ENCODE peak calls at places on chromosomes 3 and 15, in seven cellular contexts. O is posterior cingulate gyrus; C is pancreas; S is Peyer's patch; Z is stimulated activated CD4-positive, alpha-beta T cell treated with anti-CD3 and anti-CD28 coated beads, Interleukin-4, amount 100 ng/mL, for 1 hour; G is GM12878; E is NCI-H510A. V is an unnamed sample.

GRCh38 chr3:142319094-142319493 is 93.7 kb upstream of the GK5 start:
- DNase-seq in O (no peak), C (no peak), S (no peak), Z (no peak), G (no peak), E (no peak), V (no peak)

GRCh38 chr3:170497197-170497596 is 78.5 kb downstream of the CLDN11 start:
- DNase-seq in O (no peak), C (no peak), S (no peak), Z (no peak), G (no peak), E (no peak), V (no peak)

GRCh38 chr3:155712008-155712407 is 32.9 kb downstream of the PLCH1 start:
- DNase-seq in O (no peak), C (no peak), S (no peak), Z (no peak), G (peak), E (no peak), V (no peak)

GRCh38 chr3:98343647-98344507 is 9.8 kb upstream of the OR5K4 start:
- DNase-seq in O (no peak), C (no peak), S (no peak), Z (no peak), G (no peak), E (no peak), V (no peak)

GRCh38 chr15:62545392-62546227 is 380.5 kb upstream of the C2CD4B start:
- DNase-seq in O (no peak), C (no peak), S (no peak), Z (no peak), G (no peak), E (no peak), V (no peak)

GRCh38 chr15:64599716-64600115 is 139.3 kb downstream of the ZNF609 start:
- DNase-seq in O (no peak), C (no peak), S (no peak), Z (no peak), G (no peak), E (no peak), V (no peak)

GRCh38 chr3:146166450-146167222 is 5.7 kb upstream of the PLOD2 start:
- DNase-seq in O (no peak), C (no peak), S (no peak), Z (no peak), G (no peak), E (no peak), V (no peak)

GRCh38 chr3:144643778-144644191 is 672.2 kb downstream of the DIPK2A start:
- DNase-seq in O (peak), C (no peak), S (no peak), Z (no peak), G (no peak), E (no peak), V (no peak)

GRCh38 chr3:196948442-196949365 is 6.4 kb upstream of the NCBP2 start:
- DNase-seq in O (no peak), C (no peak), S (no peak), Z (no peak), G (no peak), E (no peak), V (no peak)

GRCh38 chr3:58544546-58544945 is 7.6 kb upstream of the ACOX2 start:
- DNase-seq in O (no peak), C (no peak), S (no peak), Z (no peak), G (no peak), E (no peak), V (no peak)

GRCh38 chr15:65323071-65323511 is 18.6 kb downstream of the RNU5B-1 start:
- DNase-seq in O (no peak), C (no peak), S (no peak), Z (no peak), G (no peak), E (no peak), V (peak)

GRCh38 chr3:5563537-5564277 is 376.2 kb downstream of the EDEM1 start:
- DNase-seq in O (no peak), C (no peak), S (no peak), Z (no peak), G (no peak), E (no peak), V (no peak)

GRCh38 chr15:100902436-100903190 is 16.5 kb upstream of the LRRK1 start:
- DNase-seq in O (peak), C (peak), S (no peak), Z (no peak), G (no peak), E (no peak), V (peak)

GRCh38 chr3:49519266-49519665 is 35.0 kb upstream of the BSN start:
- DNase-seq in O (peak), C (no peak), S (no peak), Z (no peak), G (no peak), E (no peak), V (peak)

GRCh38 chr15:25060996-25061620 is 106.3 kb downstream of the SNRPN start:
- DNase-seq in O (peak), C (peak), S (no peak), Z (no peak), G (no peak), E (no peak), V (no peak)

GRCh38 chr15:43492266-43492665 is 690 bp downstream of the TP53BP1 start:
- DNase-seq in O (no peak), C (no peak), S (no peak), Z (no peak), G (no peak), E (no peak), V (no peak)

V was measured in C1 segment of cervical spinal cord.